ENCODE peak calls at places on chromosomes 11 and 22, in nine cellular contexts. One of them, this sample, is unnamed.

GRCh38 chr11:65274734-65275682 is 13.2 kb downstream of the POLA2 start:
- DNase-seq in stimulated activated naive B cell treated with anti-CD40 and anti-IgM and Interleukin-4, amounts not matched to agents 10 μg/mL and 1 μg/mL and 100 μg/mL, for 72 hours: no peak
- DNase-seq in cardiac muscle cell: peak
- DNase-seq in H9: peak
- DNase-seq in HepG2: peak
- DNase-seq in SW 1271: peak
- DNase-seq in iris pigment epithelial cell: peak
- DNase-seq in osteocyte: peak
- DNase-seq in HFFc6: peak
- DNase-seq in this sample: no peak

GRCh38 chr22:19419464-19420178 is 11.9 kb downstream of the HIRA start:
- DNase-seq in stimulated activated naive B cell treated with anti-CD40 and anti-IgM and Interleukin-4, amounts not matched to agents 10 μg/mL and 1 μg/mL and 100 μg/mL, for 72 hours: no peak
- DNase-seq in cardiac muscle cell: peak
- DNase-seq in H9: no peak
- DNase-seq in HepG2: no peak
- DNase-seq in SW 1271: no peak
- DNase-seq in iris pigment epithelial cell: peak
- DNase-seq in osteocyte: no peak
- DNase-seq in HFFc6: no peak
- DNase-seq in this sample: peak

GRCh38 chr11:103325686-103326069 is 216.5 kb downstream of the DYNC2H1 start:
- DNase-seq in stimulated activated naive B cell treated with anti-CD40 and anti-IgM and Interleukin-4, amounts not matched to agents 10 μg/mL and 1 μg/mL and 100 μg/mL, for 72 hours: no peak
- DNase-seq in cardiac muscle cell: no peak
- DNase-seq in H9: no peak
- DNase-seq in HepG2: no peak
- DNase-seq in SW 1271: no peak
- DNase-seq in iris pigment epithelial cell: no peak
- DNase-seq in osteocyte: no peak
- DNase-seq in HFFc6: no peak
- DNase-seq in this sample: no peak

GRCh38 chr11:65132238-65132987 is 1.9 kb downstream of the SYVN1 start:
- DNase-seq in stimulated activated naive B cell treated with anti-CD40 and anti-IgM and Interleukin-4, amounts not matched to agents 10 μg/mL and 1 μg/mL and 100 μg/mL, for 72 hours: peak
- DNase-seq in cardiac muscle cell: no peak
- DNase-seq in H9: no peak
- DNase-seq in HepG2: no peak
- DNase-seq in SW 1271: no peak
- DNase-seq in iris pigment epithelial cell: no peak
- DNase-seq in osteocyte: no peak
- DNase-seq in HFFc6: no peak
- DNase-seq in this sample: no peak

GRCh38 chr11:96019810-96020747 is 96.2 kb upstream of the MTMR2 start:
- DNase-seq in stimulated activated naive B cell treated with anti-CD40 and anti-IgM and Interleukin-4, amounts not matched to agents 10 μg/mL and 1 μg/mL and 100 μg/mL, for 72 hours: no peak
- DNase-seq in cardiac muscle cell: no peak
- DNase-seq in H9: no peak
- DNase-seq in HepG2: no peak
- DNase-seq in SW 1271: no peak
- DNase-seq in iris pigment epithelial cell: no peak
- DNase-seq in osteocyte: no peak
- DNase-seq in HFFc6: no peak
- DNase-seq in this sample: no peak

GRCh38 chr11:47127213-47127612 is 49.5 kb downstream of the ARFGAP2 start:
- DNase-seq in stimulated activated naive B cell treated with anti-CD40 and anti-IgM and Interleukin-4, amounts not matched to agents 10 μg/mL and 1 μg/mL and 100 μg/mL, for 72 hours: no peak
- DNase-seq in cardiac muscle cell: no peak
- DNase-seq in H9: no peak
- DNase-seq in HepG2: no peak
- DNase-seq in SW 1271: no peak
- DNase-seq in iris pigment epithelial cell: no peak
- DNase-seq in osteocyte: no peak
- DNase-seq in HFFc6: no peak
- DNase-seq in this sample: no peak

GRCh38 chr11:25734592-25735211 is 597.2 kb upstream of the ANO3 start:
- DNase-seq in stimulated activated naive B cell treated with anti-CD40 and anti-IgM and Interleukin-4, amounts not matched to agents 10 μg/mL and 1 μg/mL and 100 μg/mL, for 72 hours: no peak
- DNase-seq in cardiac muscle cell: peak
- DNase-seq in H9: no peak
- DNase-seq in HepG2: peak
- DNase-seq in SW 1271: no peak
- DNase-seq in iris pigment epithelial cell: peak
- DNase-seq in osteocyte: no peak
- DNase-seq in HFFc6: no peak
- DNase-seq in this sample: no peak

GRCh38 chr11:114340311-114341131 is 44.3 kb downstream of the NNMT start:
- DNase-seq in stimulated activated naive B cell treated with anti-CD40 and anti-IgM and Interleukin-4, amounts not matched to agents 10 μg/mL and 1 μg/mL and 100 μg/mL, for 72 hours: peak
- DNase-seq in cardiac muscle cell: peak
- DNase-seq in H9: peak
- DNase-seq in HepG2: peak
- DNase-seq in SW 1271: peak
- DNase-seq in iris pigment epithelial cell: peak
- DNase-seq in osteocyte: no peak
- DNase-seq in HFFc6: peak
- DNase-seq in this sample: no peak

GRCh38 chr11:113397821-113398220 is 10.2 kb downstream of the ANKK1 start:
- DNase-seq in stimulated activated naive B cell treated with anti-CD40 and anti-IgM and Interleukin-4, amounts not matched to agents 10 μg/mL and 1 μg/mL and 100 μg/mL, for 72 hours: no peak
- DNase-seq in cardiac muscle cell: no peak
- DNase-seq in H9: no peak
- DNase-seq in HepG2: no peak
- DNase-seq in SW 1271: no peak
- DNase-seq in iris pigment epithelial cell: no peak
- DNase-seq in osteocyte: no peak
- DNase-seq in HFFc6: no peak
- DNase-seq in this sample: no peak

GRCh38 chr11:20626279-20626678 is 26.9 kb downstream of the SLC6A5 start:
- DNase-seq in stimulated activated naive B cell treated with anti-CD40 and anti-IgM and Interleukin-4, amounts not matched to agents 10 μg/mL and 1 μg/mL and 100 μg/mL, for 72 hours: no peak
- DNase-seq in cardiac muscle cell: no peak
- DNase-seq in H9: no peak
- DNase-seq in HepG2: no peak
- DNase-seq in SW 1271: no peak
- DNase-seq in iris pigment epithelial cell: no peak
- DNase-seq in osteocyte: no peak
- DNase-seq in HFFc6: no peak
- DNase-seq in this sample: no peak

GRCh38 chr22:30267382-30268302 is 991 bp upstream of the OSM start:
- DNase-seq in stimulated activated naive B cell treated with anti-CD40 and anti-IgM and Interleukin-4, amounts not matched to agents 10 μg/mL and 1 μg/mL and 100 μg/mL, for 72 hours: no peak
- DNase-seq in cardiac muscle cell: no peak
- DNase-seq in H9: no peak
- DNase-seq in HepG2: no peak
- DNase-seq in SW 1271: no peak
- DNase-seq in iris pigment epithelial cell: no peak
- DNase-seq in osteocyte: no peak
- DNase-seq in HFFc6: no peak
- DNase-seq in this sample: no peak

GRCh38 chr11:13669544-13670488 is 1.3 kb downstream of the FAR1 start:
- DNase-seq in stimulated activated naive B cell treated with anti-CD40 and anti-IgM and Interleukin-4, amounts not matched to agents 10 μg/mL and 1 μg/mL and 100 μg/mL, for 72 hours: no peak
- DNase-seq in cardiac muscle cell: no peak
- DNase-seq in H9: no peak
- DNase-seq in HepG2: no peak
- DNase-seq in SW 1271: no peak
- DNase-seq in iris pigment epithelial cell: peak
- DNase-seq in osteocyte: no peak
- DNase-seq in HFFc6: no peak
- DNase-seq in this sample: no peak

This sample was measured in GM19239.